ENCODE peak calls at places on chromosomes 16 and 17, in seven cellular contexts. One of them, this sample, is unnamed.

GRCh38 chr16:2592786-2593185 is 55.0 kb downstream of the PDPK1 start:
- DNase-seq in heart left ventricle: peak
- DNase-seq in HFFc6: no peak
- DNase-seq in frontal cortex: no peak
- DNase-seq in activated gamma-delta T cell treated with anti-CD3 and anti-CD28 coated beads, Interleukin-2, amount 50 U/mL, for 16 hours: no peak
- DNase-seq in lower leg skin: no peak
- DNase-seq in stimulated activated CD4-positive, alpha-beta T cell treated with anti-CD3 and anti-CD28 coated beads, Interleukin-12 subunit alpha, Interleukin-12 subunit beta, amount 100 ng/mL, for 4 hours: no peak
- DNase-seq in this sample: no peak

GRCh38 chr16:49859139-49859947 is 3.4 kb upstream of the ZNF423 start:
- DNase-seq in heart left ventricle: peak
- DNase-seq in HFFc6: no peak
- DNase-seq in frontal cortex: no peak
- DNase-seq in activated gamma-delta T cell treated with anti-CD3 and anti-CD28 coated beads, Interleukin-2, amount 50 U/mL, for 16 hours: no peak
- DNase-seq in lower leg skin: no peak
- DNase-seq in stimulated activated CD4-positive, alpha-beta T cell treated with anti-CD3 and anti-CD28 coated beads, Interleukin-12 subunit alpha, Interleukin-12 subunit beta, amount 100 ng/mL, for 4 hours: no peak
- DNase-seq in this sample: no peak

GRCh38 chr16:83907926-83908325 is 9.0 kb downstream of the MLYCD start:
- DNase-seq in heart left ventricle: no peak
- DNase-seq in HFFc6: no peak
- DNase-seq in frontal cortex: no peak
- DNase-seq in activated gamma-delta T cell treated with anti-CD3 and anti-CD28 coated beads, Interleukin-2, amount 50 U/mL, for 16 hours: no peak
- DNase-seq in lower leg skin: no peak
- DNase-seq in stimulated activated CD4-positive, alpha-beta T cell treated with anti-CD3 and anti-CD28 coated beads, Interleukin-12 subunit alpha, Interleukin-12 subunit beta, amount 100 ng/mL, for 4 hours: no peak
- DNase-seq in this sample: no peak

GRCh38 chr17:42405963-42406495 is 17.0 kb downstream of the CAVIN1 start:
- DNase-seq in heart left ventricle: peak
- DNase-seq in HFFc6: peak
- DNase-seq in frontal cortex: peak
- DNase-seq in activated gamma-delta T cell treated with anti-CD3 and anti-CD28 coated beads, Interleukin-2, amount 50 U/mL, for 16 hours: peak
- DNase-seq in lower leg skin: peak
- DNase-seq in stimulated activated CD4-positive, alpha-beta T cell treated with anti-CD3 and anti-CD28 coated beads, Interleukin-12 subunit alpha, Interleukin-12 subunit beta, amount 100 ng/mL, for 4 hours: peak
- DNase-seq in this sample: peak

GRCh38 chr16:52953215-52953614 is 99.5 kb downstream of the CHD9NB start:
- DNase-seq in heart left ventricle: no peak
- DNase-seq in HFFc6: no peak
- DNase-seq in frontal cortex: no peak
- DNase-seq in activated gamma-delta T cell treated with anti-CD3 and anti-CD28 coated beads, Interleukin-2, amount 50 U/mL, for 16 hours: no peak
- DNase-seq in lower leg skin: no peak
- DNase-seq in stimulated activated CD4-positive, alpha-beta T cell treated with anti-CD3 and anti-CD28 coated beads, Interleukin-12 subunit alpha, Interleukin-12 subunit beta, amount 100 ng/mL, for 4 hours: no peak
- DNase-seq in this sample: no peak

GRCh38 chr17:50947844-50948514 is 81.8 kb upstream of the TOB1 start:
- DNase-seq in heart left ventricle: peak
- DNase-seq in HFFc6: no peak
- DNase-seq in frontal cortex: no peak
- DNase-seq in activated gamma-delta T cell treated with anti-CD3 and anti-CD28 coated beads, Interleukin-2, amount 50 U/mL, for 16 hours: no peak
- DNase-seq in lower leg skin: peak
- DNase-seq in stimulated activated CD4-positive, alpha-beta T cell treated with anti-CD3 and anti-CD28 coated beads, Interleukin-12 subunit alpha, Interleukin-12 subunit beta, amount 100 ng/mL, for 4 hours: no peak
- DNase-seq in this sample: no peak

GRCh38 chr16:54242199-54242598 is 44.4 kb downstream of the IRX3 start:
- DNase-seq in heart left ventricle: no peak
- DNase-seq in HFFc6: no peak
- DNase-seq in frontal cortex: no peak
- DNase-seq in activated gamma-delta T cell treated with anti-CD3 and anti-CD28 coated beads, Interleukin-2, amount 50 U/mL, for 16 hours: no peak
- DNase-seq in lower leg skin: no peak
- DNase-seq in stimulated activated CD4-positive, alpha-beta T cell treated with anti-CD3 and anti-CD28 coated beads, Interleukin-12 subunit alpha, Interleukin-12 subunit beta, amount 100 ng/mL, for 4 hours: no peak
- DNase-seq in this sample: no peak

GRCh38 chr16:50616883-50617629 is 64.1 kb downstream of the SNX20 start:
- DNase-seq in heart left ventricle: no peak
- DNase-seq in HFFc6: no peak
- DNase-seq in frontal cortex: no peak
- DNase-seq in activated gamma-delta T cell treated with anti-CD3 and anti-CD28 coated beads, Interleukin-2, amount 50 U/mL, for 16 hours: no peak
- DNase-seq in lower leg skin: no peak
- DNase-seq in stimulated activated CD4-positive, alpha-beta T cell treated with anti-CD3 and anti-CD28 coated beads, Interleukin-12 subunit alpha, Interleukin-12 subunit beta, amount 100 ng/mL, for 4 hours: no peak
- DNase-seq in this sample: no peak

GRCh38 chr17:64547354-64547753 is 40.6 kb downstream of the CEP95 start:
- DNase-seq in heart left ventricle: no peak
- DNase-seq in HFFc6: no peak
- DNase-seq in frontal cortex: no peak
- DNase-seq in activated gamma-delta T cell treated with anti-CD3 and anti-CD28 coated beads, Interleukin-2, amount 50 U/mL, for 16 hours: no peak
- DNase-seq in lower leg skin: no peak
- DNase-seq in stimulated activated CD4-positive, alpha-beta T cell treated with anti-CD3 and anti-CD28 coated beads, Interleukin-12 subunit alpha, Interleukin-12 subunit beta, amount 100 ng/mL, for 4 hours: no peak
- DNase-seq in this sample: no peak

GRCh38 chr17:35159926-35160325 is 12.3 kb downstream of the UNC45B start:
- DNase-seq in heart left ventricle: no peak
- DNase-seq in HFFc6: no peak
- DNase-seq in frontal cortex: no peak
- DNase-seq in activated gamma-delta T cell treated with anti-CD3 and anti-CD28 coated beads, Interleukin-2, amount 50 U/mL, for 16 hours: no peak
- DNase-seq in lower leg skin: no peak
- DNase-seq in stimulated activated CD4-positive, alpha-beta T cell treated with anti-CD3 and anti-CD28 coated beads, Interleukin-12 subunit alpha, Interleukin-12 subunit beta, amount 100 ng/mL, for 4 hours: no peak
- DNase-seq in this sample: no peak

GRCh38 chr17:31525801-31526549 is 134.5 kb downstream of the RAB11FIP4 start:
- DNase-seq in heart left ventricle: no peak
- DNase-seq in HFFc6: no peak
- DNase-seq in frontal cortex: no peak
- DNase-seq in activated gamma-delta T cell treated with anti-CD3 and anti-CD28 coated beads, Interleukin-2, amount 50 U/mL, for 16 hours: no peak
- DNase-seq in lower leg skin: no peak
- DNase-seq in stimulated activated CD4-positive, alpha-beta T cell treated with anti-CD3 and anti-CD28 coated beads, Interleukin-12 subunit alpha, Interleukin-12 subunit beta, amount 100 ng/mL, for 4 hours: no peak
- DNase-seq in this sample: no peak

GRCh38 chr17:68480885-68481284 is 23.6 kb upstream of the WIPI1 start:
- DNase-seq in heart left ventricle: no peak
- DNase-seq in HFFc6: no peak
- DNase-seq in frontal cortex: no peak
- DNase-seq in activated gamma-delta T cell treated with anti-CD3 and anti-CD28 coated beads, Interleukin-2, amount 50 U/mL, for 16 hours: no peak
- DNase-seq in lower leg skin: no peak
- DNase-seq in stimulated activated CD4-positive, alpha-beta T cell treated with anti-CD3 and anti-CD28 coated beads, Interleukin-12 subunit alpha, Interleukin-12 subunit beta, amount 100 ng/mL, for 4 hours: no peak
- DNase-seq in this sample: no peak

GRCh38 chr16:57536306-57537193 is at the start of gene CCDC102A:
- DNase-seq in heart left ventricle: peak
- DNase-seq in HFFc6: no peak
- DNase-seq in frontal cortex: no peak
- DNase-seq in activated gamma-delta T cell treated with anti-CD3 and anti-CD28 coated beads, Interleukin-2, amount 50 U/mL, for 16 hours: no peak
- DNase-seq in lower leg skin: no peak
- DNase-seq in stimulated activated CD4-positive, alpha-beta T cell treated with anti-CD3 and anti-CD28 coated beads, Interleukin-12 subunit alpha, Interleukin-12 subunit beta, amount 100 ng/mL, for 4 hours: peak
- DNase-seq in this sample: no peak

GRCh38 chr16:71201556-71201955 is 29.0 kb downstream of the HYDIN start:
- DNase-seq in heart left ventricle: no peak
- DNase-seq in HFFc6: no peak
- DNase-seq in frontal cortex: no peak
- DNase-seq in activated gamma-delta T cell treated with anti-CD3 and anti-CD28 coated beads, Interleukin-2, amount 50 U/mL, for 16 hours: no peak
- DNase-seq in lower leg skin: no peak
- DNase-seq in stimulated activated CD4-positive, alpha-beta T cell treated with anti-CD3 and anti-CD28 coated beads, Interleukin-12 subunit alpha, Interleukin-12 subunit beta, amount 100 ng/mL, for 4 hours: no peak
- DNase-seq in this sample: no peak

GRCh38 chr17:69326302-69327059 is 452 bp downstream of the ABCA5 start:
- DNase-seq in heart left ventricle: no peak
- DNase-seq in HFFc6: no peak
- DNase-seq in frontal cortex: no peak
- DNase-seq in activated gamma-delta T cell treated with anti-CD3 and anti-CD28 coated beads, Interleukin-2, amount 50 U/mL, for 16 hours: no peak
- DNase-seq in lower leg skin: peak
- DNase-seq in stimulated activated CD4-positive, alpha-beta T cell treated with anti-CD3 and anti-CD28 coated beads, Interleukin-12 subunit alpha, Interleukin-12 subunit beta, amount 100 ng/mL, for 4 hours: peak
- DNase-seq in this sample: no peak

GRCh38 chr17:77445030-77445907 is 304.5 kb downstream of the SEC14L1 start:
- DNase-seq in heart left ventricle: no peak
- DNase-seq in HFFc6: peak
- DNase-seq in frontal cortex: no peak
- DNase-seq in activated gamma-delta T cell treated with anti-CD3 and anti-CD28 coated beads, Interleukin-2, amount 50 U/mL, for 16 hours: peak
- DNase-seq in lower leg skin: no peak
- DNase-seq in stimulated activated CD4-positive, alpha-beta T cell treated with anti-CD3 and anti-CD28 coated beads, Interleukin-12 subunit alpha, Interleukin-12 subunit beta, amount 100 ng/mL, for 4 hours: peak
- DNase-seq in this sample: peak

GRCh38 chr16:70684146-70685060 is 1.4 kb downstream of the MTSS2 start:
- DNase-seq in heart left ventricle: no peak
- DNase-seq in HFFc6: no peak
- DNase-seq in frontal cortex: no peak
- DNase-seq in activated gamma-delta T cell treated with anti-CD3 and anti-CD28 coated beads, Interleukin-2, amount 50 U/mL, for 16 hours: no peak
- DNase-seq in lower leg skin: no peak
- DNase-seq in stimulated activated CD4-positive, alpha-beta T cell treated with anti-CD3 and anti-CD28 coated beads, Interleukin-12 subunit alpha, Interleukin-12 subunit beta, amount 100 ng/mL, for 4 hours: no peak
- DNase-seq in this sample: no peak

GRCh38 chr16:70646260-70647241 is at the start of gene IL34:
- DNase-seq in heart left ventricle: no peak
- DNase-seq in HFFc6: no peak
- DNase-seq in frontal cortex: no peak
- DNase-seq in activated gamma-delta T cell treated with anti-CD3 and anti-CD28 coated beads, Interleukin-2, amount 50 U/mL, for 16 hours: no peak
- DNase-seq in lower leg skin: no peak
- DNase-seq in stimulated activated CD4-positive, alpha-beta T cell treated with anti-CD3 and anti-CD28 coated beads, Interleukin-12 subunit alpha, Interleukin-12 subunit beta, amount 100 ng/mL, for 4 hours: no peak
- DNase-seq in this sample: no peak

GRCh38 chr17:74351552-74352210 is 10.0 kb downstream of the BTBD17 start:
- DNase-seq in heart left ventricle: no peak
- DNase-seq in HFFc6: no peak
- DNase-seq in frontal cortex: no peak
- DNase-seq in activated gamma-delta T cell treated with anti-CD3 and anti-CD28 coated beads, Interleukin-2, amount 50 U/mL, for 16 hours: no peak
- DNase-seq in lower leg skin: no peak
- DNase-seq in stimulated activated CD4-positive, alpha-beta T cell treated with anti-CD3 and anti-CD28 coated beads, Interleukin-12 subunit alpha, Interleukin-12 subunit beta, amount 100 ng/mL, for 4 hours: no peak
- DNase-seq in this sample: no peak

GRCh38 chr16:11542069-11542775 is 44.5 kb downstream of the LITAF start:
- DNase-seq in heart left ventricle: no peak
- DNase-seq in HFFc6: no peak
- DNase-seq in frontal cortex: no peak
- DNase-seq in activated gamma-delta T cell treated with anti-CD3 and anti-CD28 coated beads, Interleukin-2, amount 50 U/mL, for 16 hours: no peak
- DNase-seq in lower leg skin: no peak
- DNase-seq in stimulated activated CD4-positive, alpha-beta T cell treated with anti-CD3 and anti-CD28 coated beads, Interleukin-12 subunit alpha, Interleukin-12 subunit beta, amount 100 ng/mL, for 4 hours: no peak
- DNase-seq in this sample: no peak

GRCh38 chr17:36752096-36752888 is 150.9 kb downstream of the MRM1 start:
- DNase-seq in heart left ventricle: no peak
- DNase-seq in HFFc6: no peak
- DNase-seq in frontal cortex: no peak
- DNase-seq in activated gamma-delta T cell treated with anti-CD3 and anti-CD28 coated beads, Interleukin-2, amount 50 U/mL, for 16 hours: no peak
- DNase-seq in lower leg skin: no peak
- DNase-seq in stimulated activated CD4-positive, alpha-beta T cell treated with anti-CD3 and anti-CD28 coated beads, Interleukin-12 subunit alpha, Interleukin-12 subunit beta, amount 100 ng/mL, for 4 hours: no peak
- DNase-seq in this sample: no peak

GRCh38 chr17:48131216-48131824 is 23.8 kb downstream of the SNX11 start:
- DNase-seq in heart left ventricle: peak
- DNase-seq in HFFc6: peak
- DNase-seq in frontal cortex: peak
- DNase-seq in activated gamma-delta T cell treated with anti-CD3 and anti-CD28 coated beads, Interleukin-2, amount 50 U/mL, for 16 hours: peak
- DNase-seq in lower leg skin: peak
- DNase-seq in stimulated activated CD4-positive, alpha-beta T cell treated with anti-CD3 and anti-CD28 coated beads, Interleukin-12 subunit alpha, Interleukin-12 subunit beta, amount 100 ng/mL, for 4 hours: peak
- DNase-seq in this sample: peak

GRCh38 chr16:80739523-80739922 is 64.9 kb downstream of the CDYL2 start:
- DNase-seq in heart left ventricle: no peak
- DNase-seq in HFFc6: no peak
- DNase-seq in frontal cortex: no peak
- DNase-seq in activated gamma-delta T cell treated with anti-CD3 and anti-CD28 coated beads, Interleukin-2, amount 50 U/mL, for 16 hours: no peak
- DNase-seq in lower leg skin: no peak
- DNase-seq in stimulated activated CD4-positive, alpha-beta T cell treated with anti-CD3 and anti-CD28 coated beads, Interleukin-12 subunit alpha, Interleukin-12 subunit beta, amount 100 ng/mL, for 4 hours: peak
- DNase-seq in this sample: no peak

GRCh38 chr17:72422505-72423285 is 301.9 kb downstream of the SOX9 start:
- DNase-seq in heart left ventricle: peak
- DNase-seq in HFFc6: peak
- DNase-seq in frontal cortex: no peak
- DNase-seq in activated gamma-delta T cell treated with anti-CD3 and anti-CD28 coated beads, Interleukin-2, amount 50 U/mL, for 16 hours: no peak
- DNase-seq in lower leg skin: peak
- DNase-seq in stimulated activated CD4-positive, alpha-beta T cell treated with anti-CD3 and anti-CD28 coated beads, Interleukin-12 subunit alpha, Interleukin-12 subunit beta, amount 100 ng/mL, for 4 hours: peak
- DNase-seq in this sample: no peak

GRCh38 chr16:48829911-48830310 is 219.9 kb upstream of the N4BP1 start:
- DNase-seq in heart left ventricle: no peak
- DNase-seq in HFFc6: no peak
- DNase-seq in frontal cortex: no peak
- DNase-seq in activated gamma-delta T cell treated with anti-CD3 and anti-CD28 coated beads, Interleukin-2, amount 50 U/mL, for 16 hours: no peak
- DNase-seq in lower leg skin: no peak
- DNase-seq in stimulated activated CD4-positive, alpha-beta T cell treated with anti-CD3 and anti-CD28 coated beads, Interleukin-12 subunit alpha, Interleukin-12 subunit beta, amount 100 ng/mL, for 4 hours: no peak
- DNase-seq in this sample: no peak

GRCh38 chr17:82974136-82974952 is 105.1 kb upstream of the METRNL start:
- DNase-seq in heart left ventricle: no peak
- DNase-seq in HFFc6: no peak
- DNase-seq in frontal cortex: no peak
- DNase-seq in activated gamma-delta T cell treated with anti-CD3 and anti-CD28 coated beads, Interleukin-2, amount 50 U/mL, for 16 hours: no peak
- DNase-seq in lower leg skin: no peak
- DNase-seq in stimulated activated CD4-positive, alpha-beta T cell treated with anti-CD3 and anti-CD28 coated beads, Interleukin-12 subunit alpha, Interleukin-12 subunit beta, amount 100 ng/mL, for 4 hours: no peak
- DNase-seq in this sample: no peak